ENCODE peak calls at places on chromosomes 2 and 18, in nine cellular contexts. One of them, this sample, is unnamed.

GRCh38 chr2:43890855-43891254 is 52.1 kb downstream of the ABCG8 start:
- DNase-seq in activated naive CD4-positive, alpha-beta T cell treated with anti-CD3 and anti-CD28 coated beads, Interleukin-2, amount 10 ng/mL, durations not matched to agents 7 days and 5 days: no peak
- DNase-seq in natural killer cell: no peak
- DNase-seq in substantia nigra: no peak
- DNase-seq in heart right ventricle: no peak
- DNase-seq in hypothalamus: no peak
- DNase-seq in progenitor cell of endocrine pancreas: no peak
- DNase-seq in NCI-H1105: no peak
- DNase-seq in NAMALWA: no peak
- DNase-seq in this sample: no peak

GRCh38 chr2:41326801-41327200 is 721.0 kb upstream of the PKDCC start:
- DNase-seq in activated naive CD4-positive, alpha-beta T cell treated with anti-CD3 and anti-CD28 coated beads, Interleukin-2, amount 10 ng/mL, durations not matched to agents 7 days and 5 days: no peak
- DNase-seq in natural killer cell: no peak
- DNase-seq in substantia nigra: no peak
- DNase-seq in heart right ventricle: no peak
- DNase-seq in hypothalamus: no peak
- DNase-seq in progenitor cell of endocrine pancreas: no peak
- DNase-seq in NCI-H1105: no peak
- DNase-seq in NAMALWA: no peak
- DNase-seq in this sample: no peak

GRCh38 chr2:9655441-9656269 is 24.9 kb upstream of the YWHAQ start:
- DNase-seq in activated naive CD4-positive, alpha-beta T cell treated with anti-CD3 and anti-CD28 coated beads, Interleukin-2, amount 10 ng/mL, durations not matched to agents 7 days and 5 days: peak
- DNase-seq in natural killer cell: no peak
- DNase-seq in substantia nigra: no peak
- DNase-seq in heart right ventricle: no peak
- DNase-seq in hypothalamus: no peak
- DNase-seq in progenitor cell of endocrine pancreas: no peak
- DNase-seq in NCI-H1105: no peak
- DNase-seq in NAMALWA: no peak
- DNase-seq in this sample: no peak

GRCh38 chr2:215773728-215774127 is 239.6 kb downstream of the MREG start:
- DNase-seq in activated naive CD4-positive, alpha-beta T cell treated with anti-CD3 and anti-CD28 coated beads, Interleukin-2, amount 10 ng/mL, durations not matched to agents 7 days and 5 days: no peak
- DNase-seq in natural killer cell: no peak
- DNase-seq in substantia nigra: no peak
- DNase-seq in heart right ventricle: no peak
- DNase-seq in hypothalamus: no peak
- DNase-seq in progenitor cell of endocrine pancreas: no peak
- DNase-seq in NCI-H1105: no peak
- DNase-seq in NAMALWA: no peak
- DNase-seq in this sample: peak

GRCh38 chr2:157875720-157876065 is 437 bp downstream of the ACVR1 start:
- DNase-seq in activated naive CD4-positive, alpha-beta T cell treated with anti-CD3 and anti-CD28 coated beads, Interleukin-2, amount 10 ng/mL, durations not matched to agents 7 days and 5 days: peak
- DNase-seq in natural killer cell: peak
- DNase-seq in substantia nigra: no peak
- DNase-seq in heart right ventricle: peak
- DNase-seq in hypothalamus: no peak
- DNase-seq in progenitor cell of endocrine pancreas: peak
- DNase-seq in NCI-H1105: no peak
- DNase-seq in NAMALWA: peak
- DNase-seq in this sample: no peak

GRCh38 chr2:24515841-24516240 is 24.8 kb downstream of the NCOA1 start:
- DNase-seq in activated naive CD4-positive, alpha-beta T cell treated with anti-CD3 and anti-CD28 coated beads, Interleukin-2, amount 10 ng/mL, durations not matched to agents 7 days and 5 days: no peak
- DNase-seq in natural killer cell: no peak
- DNase-seq in substantia nigra: no peak
- DNase-seq in heart right ventricle: no peak
- DNase-seq in hypothalamus: no peak
- DNase-seq in progenitor cell of endocrine pancreas: no peak
- DNase-seq in NCI-H1105: no peak
- DNase-seq in NAMALWA: no peak
- DNase-seq in this sample: no peak

GRCh38 chr2:53252115-53252514 is 515.5 kb upstream of the CHAC2 start:
- DNase-seq in activated naive CD4-positive, alpha-beta T cell treated with anti-CD3 and anti-CD28 coated beads, Interleukin-2, amount 10 ng/mL, durations not matched to agents 7 days and 5 days: no peak
- DNase-seq in natural killer cell: no peak
- DNase-seq in substantia nigra: no peak
- DNase-seq in heart right ventricle: no peak
- DNase-seq in hypothalamus: no peak
- DNase-seq in progenitor cell of endocrine pancreas: no peak
- DNase-seq in NCI-H1105: no peak
- DNase-seq in NAMALWA: no peak
- DNase-seq in this sample: no peak

GRCh38 chr2:191677091-191677645 is 768 bp upstream of the NABP1 start:
- DNase-seq in activated naive CD4-positive, alpha-beta T cell treated with anti-CD3 and anti-CD28 coated beads, Interleukin-2, amount 10 ng/mL, durations not matched to agents 7 days and 5 days: peak
- DNase-seq in natural killer cell: no peak
- DNase-seq in substantia nigra: no peak
- DNase-seq in heart right ventricle: peak
- DNase-seq in hypothalamus: no peak
- DNase-seq in progenitor cell of endocrine pancreas: no peak
- DNase-seq in NCI-H1105: no peak
- DNase-seq in NAMALWA: peak
- DNase-seq in this sample: peak

GRCh38 chr2:443754-444153 is 155.9 kb upstream of the ALKAL2 start:
- DNase-seq in activated naive CD4-positive, alpha-beta T cell treated with anti-CD3 and anti-CD28 coated beads, Interleukin-2, amount 10 ng/mL, durations not matched to agents 7 days and 5 days: no peak
- DNase-seq in natural killer cell: no peak
- DNase-seq in substantia nigra: no peak
- DNase-seq in heart right ventricle: no peak
- DNase-seq in hypothalamus: no peak
- DNase-seq in progenitor cell of endocrine pancreas: no peak
- DNase-seq in NCI-H1105: no peak
- DNase-seq in NAMALWA: no peak
- DNase-seq in this sample: no peak

GRCh38 chr2:42639340-42640077 is 71.1 kb downstream of the MTA3 start:
- DNase-seq in activated naive CD4-positive, alpha-beta T cell treated with anti-CD3 and anti-CD28 coated beads, Interleukin-2, amount 10 ng/mL, durations not matched to agents 7 days and 5 days: no peak
- DNase-seq in natural killer cell: no peak
- DNase-seq in substantia nigra: no peak
- DNase-seq in heart right ventricle: no peak
- DNase-seq in hypothalamus: no peak
- DNase-seq in progenitor cell of endocrine pancreas: no peak
- DNase-seq in NCI-H1105: no peak
- DNase-seq in NAMALWA: no peak
- DNase-seq in this sample: no peak

GRCh38 chr2:12701786-12702660 is 14.7 kb upstream of the TRIB2 start:
- DNase-seq in activated naive CD4-positive, alpha-beta T cell treated with anti-CD3 and anti-CD28 coated beads, Interleukin-2, amount 10 ng/mL, durations not matched to agents 7 days and 5 days: no peak
- DNase-seq in natural killer cell: no peak
- DNase-seq in substantia nigra: no peak
- DNase-seq in heart right ventricle: no peak
- DNase-seq in hypothalamus: no peak
- DNase-seq in progenitor cell of endocrine pancreas: no peak
- DNase-seq in NCI-H1105: no peak
- DNase-seq in NAMALWA: no peak
- DNase-seq in this sample: peak

GRCh38 chr2:95074663-95075439 is 46.8 kb downstream of the MRPS5 start:
- DNase-seq in activated naive CD4-positive, alpha-beta T cell treated with anti-CD3 and anti-CD28 coated beads, Interleukin-2, amount 10 ng/mL, durations not matched to agents 7 days and 5 days: peak
- DNase-seq in natural killer cell: no peak
- DNase-seq in substantia nigra: no peak
- DNase-seq in heart right ventricle: no peak
- DNase-seq in hypothalamus: no peak
- DNase-seq in progenitor cell of endocrine pancreas: no peak
- DNase-seq in NCI-H1105: no peak
- DNase-seq in NAMALWA: no peak
- DNase-seq in this sample: no peak

GRCh38 chr2:46770622-46771021 is 145.0 kb downstream of the MCFD2 start:
- DNase-seq in activated naive CD4-positive, alpha-beta T cell treated with anti-CD3 and anti-CD28 coated beads, Interleukin-2, amount 10 ng/mL, durations not matched to agents 7 days and 5 days: no peak
- DNase-seq in natural killer cell: no peak
- DNase-seq in substantia nigra: no peak
- DNase-seq in heart right ventricle: no peak
- DNase-seq in hypothalamus: no peak
- DNase-seq in progenitor cell of endocrine pancreas: no peak
- DNase-seq in NCI-H1105: no peak
- DNase-seq in NAMALWA: no peak
- DNase-seq in this sample: peak

GRCh38 chr2:71545572-71546274 is 92.4 kb downstream of the DYSF start:
- DNase-seq in activated naive CD4-positive, alpha-beta T cell treated with anti-CD3 and anti-CD28 coated beads, Interleukin-2, amount 10 ng/mL, durations not matched to agents 7 days and 5 days: peak
- DNase-seq in natural killer cell: no peak
- DNase-seq in substantia nigra: peak
- DNase-seq in heart right ventricle: peak
- DNase-seq in hypothalamus: no peak
- DNase-seq in progenitor cell of endocrine pancreas: peak
- DNase-seq in NCI-H1105: peak
- DNase-seq in NAMALWA: peak
- DNase-seq in this sample: peak

GRCh38 chr18:79575891-79576685 is 103.5 kb upstream of the CTDP1 start:
- DNase-seq in activated naive CD4-positive, alpha-beta T cell treated with anti-CD3 and anti-CD28 coated beads, Interleukin-2, amount 10 ng/mL, durations not matched to agents 7 days and 5 days: peak
- DNase-seq in natural killer cell: no peak
- DNase-seq in substantia nigra: no peak
- DNase-seq in heart right ventricle: peak
- DNase-seq in hypothalamus: no peak
- DNase-seq in progenitor cell of endocrine pancreas: no peak
- DNase-seq in NCI-H1105: peak
- DNase-seq in NAMALWA: no peak
- DNase-seq in this sample: peak

GRCh38 chr2:150459281-150459680 is 28.2 kb downstream of the RND3 start:
- DNase-seq in activated naive CD4-positive, alpha-beta T cell treated with anti-CD3 and anti-CD28 coated beads, Interleukin-2, amount 10 ng/mL, durations not matched to agents 7 days and 5 days: no peak
- DNase-seq in natural killer cell: no peak
- DNase-seq in substantia nigra: no peak
- DNase-seq in heart right ventricle: no peak
- DNase-seq in hypothalamus: no peak
- DNase-seq in progenitor cell of endocrine pancreas: no peak
- DNase-seq in NCI-H1105: no peak
- DNase-seq in NAMALWA: no peak
- DNase-seq in this sample: no peak

GRCh38 chr2:44779793-44780192 is 161.7 kb upstream of the SIX3 start:
- DNase-seq in activated naive CD4-positive, alpha-beta T cell treated with anti-CD3 and anti-CD28 coated beads, Interleukin-2, amount 10 ng/mL, durations not matched to agents 7 days and 5 days: no peak
- DNase-seq in natural killer cell: no peak
- DNase-seq in substantia nigra: no peak
- DNase-seq in heart right ventricle: no peak
- DNase-seq in hypothalamus: no peak
- DNase-seq in progenitor cell of endocrine pancreas: no peak
- DNase-seq in NCI-H1105: no peak
- DNase-seq in NAMALWA: no peak
- DNase-seq in this sample: no peak

GRCh38 chr2:50491541-50492114 is 540.3 kb downstream of the NRXN1 start:
- DNase-seq in activated naive CD4-positive, alpha-beta T cell treated with anti-CD3 and anti-CD28 coated beads, Interleukin-2, amount 10 ng/mL, durations not matched to agents 7 days and 5 days: no peak
- DNase-seq in natural killer cell: no peak
- DNase-seq in substantia nigra: no peak
- DNase-seq in heart right ventricle: no peak
- DNase-seq in hypothalamus: no peak
- DNase-seq in progenitor cell of endocrine pancreas: no peak
- DNase-seq in NCI-H1105: peak
- DNase-seq in NAMALWA: peak
- DNase-seq in this sample: peak

GRCh38 chr2:178796079-178796677 is 11.0 kb downstream of the TTN start:
- DNase-seq in activated naive CD4-positive, alpha-beta T cell treated with anti-CD3 and anti-CD28 coated beads, Interleukin-2, amount 10 ng/mL, durations not matched to agents 7 days and 5 days: no peak
- DNase-seq in natural killer cell: no peak
- DNase-seq in substantia nigra: no peak
- DNase-seq in heart right ventricle: no peak
- DNase-seq in hypothalamus: no peak
- DNase-seq in progenitor cell of endocrine pancreas: no peak
- DNase-seq in NCI-H1105: peak
- DNase-seq in NAMALWA: peak
- DNase-seq in this sample: peak

GRCh38 chr2:169095631-169096105 is 26.3 kb downstream of the DHRS9 start:
- DNase-seq in activated naive CD4-positive, alpha-beta T cell treated with anti-CD3 and anti-CD28 coated beads, Interleukin-2, amount 10 ng/mL, durations not matched to agents 7 days and 5 days: no peak
- DNase-seq in natural killer cell: no peak
- DNase-seq in substantia nigra: no peak
- DNase-seq in heart right ventricle: no peak
- DNase-seq in hypothalamus: no peak
- DNase-seq in progenitor cell of endocrine pancreas: no peak
- DNase-seq in NCI-H1105: no peak
- DNase-seq in NAMALWA: no peak
- DNase-seq in this sample: peak

This sample was measured in AG08396.